ENCODE peak calls at places on chromosomes 12 and 14, in ten cellular contexts. V is H1, S is non-pigmented ciliary epithelial cell, H is activated T-cell treated with anti-CD3 and anti-CD28 coated beads for 1 hour, J is spleen, B is T-cell, W is D721Med, Z is activated B cell treated with CpG ODN at 0.5 μM for 24 hours, M is RPMI7951, D is cardiac muscle cell. I is an unnamed sample.

GRCh38 chr12:76777765-76778216 is 13.9 kb downstream of the ZDHHC17 start:
- DNase-seq in W (no peak), B (no peak), S (no peak), H (no peak), D (no peak), M (no peak), V (no peak), J (no peak), Z (no peak), I (no peak)

GRCh38 chr12:130427381-130427887 is 89.7 kb downstream of the PIWIL1 start:
- DNase-seq in D (no peak), V (peak), W (no peak), Z (no peak), H (no peak), J (peak), S (no peak), B (no peak), M (no peak), I (peak)

GRCh38 chr12:15701721-15702156 is 87.4 kb downstream of the EPS8 start:
- DNase-seq in H (no peak), Z (no peak), J (no peak), S (peak), M (no peak), B (no peak), D (peak), V (no peak), W (no peak), I (no peak)

GRCh38 chr14:39939023-39939422 is 506.8 kb upstream of the FBXO33 start:
- DNase-seq in S (no peak), M (no peak), V (no peak), H (no peak), D (no peak), B (no peak), W (no peak), Z (no peak), J (no peak), I (no peak)

GRCh38 chr12:53107122-53107521 is 3.8 kb downstream of the SOAT2 start:
- DNase-seq in H (no peak), B (no peak), Z (no peak), D (no peak), S (no peak), J (no peak), W (no peak), V (no peak), M (no peak), I (no peak)

GRCh38 chr14:98906123-98906995 is 365.6 kb downstream of the BCL11B start:
- DNase-seq in S (no peak), Z (no peak), J (no peak), V (no peak), B (no peak), M (peak), D (peak), W (no peak), H (no peak), I (no peak)

GRCh38 chr12:106195638-106196037 is 52.2 kb downstream of the CKAP4 start:
- DNase-seq in V (no peak), D (peak), M (peak), B (no peak), J (peak), Z (no peak), H (no peak), W (no peak), S (peak), I (no peak)

GRCh38 chr12:89350661-89351488 is 1.4 kb downstream of the DUSP6 start:
- DNase-seq in W (no peak), D (peak), Z (peak), J (peak), H (no peak), S (no peak), V (no peak), M (peak), B (no peak), I (no peak)

GRCh38 chr12:40033260-40033649 is 72.6 kb downstream of the SLC2A13 start:
- DNase-seq in V (no peak), S (no peak), M (no peak), H (no peak), B (no peak), D (no peak), J (no peak), W (no peak), Z (no peak), I (no peak)

GRCh38 chr12:6092784-6093722 is 31.4 kb downstream of the VWF start:
- DNase-seq in W (no peak), B (no peak), M (peak), J (peak), S (no peak), H (no peak), D (peak), Z (no peak), V (no peak), I (no peak)

GRCh38 chr12:116697305-116698130 is 40.4 kb downstream of the SPRING1 start:
- DNase-seq in B (no peak), Z (no peak), M (no peak), W (peak), D (peak), S (no peak), V (no peak), H (no peak), J (no peak), I (peak)

GRCh38 chr14:60724080-60724618 is at the start of gene SIX4:
- DNase-seq in J (no peak), H (no peak), S (no peak), W (no peak), M (peak), B (no peak), V (peak), D (peak), Z (no peak), I (peak)

GRCh38 chr12:111766608-111767361 is at the start of gene ALDH2:
- DNase-seq in D (peak), Z (peak), V (peak), J (peak), M (no peak), W (peak), S (no peak), B (no peak), H (peak), I (peak)

GRCh38 chr12:24066865-24067264 is 117.4 kb upstream of the SOX5 start:
- DNase-seq in W (no peak), J (no peak), V (no peak), Z (no peak), M (peak), H (no peak), B (no peak), S (peak), D (peak), I (no peak)

GRCh38 chr12:54166543-54167499 is 22.0 kb downstream of the SMUG1 start:
- DNase-seq in S (no peak), J (no peak), H (no peak), W (no peak), V (no peak), D (no peak), M (no peak), B (no peak), Z (no peak), I (no peak)

GRCh38 chr12:56151672-56152131 is 685 bp upstream of the MYL6B start:
- DNase-seq in W (no peak), H (peak), Z (peak), M (no peak), B (peak), D (no peak), V (peak), S (no peak), J (peak), I (peak)

GRCh38 chr12:2752676-2753371 is 41.9 kb upstream of the FKBP4 start:
- DNase-seq in B (peak), M (peak), Z (peak), S (peak), H (peak), J (peak), V (peak), D (peak), W (no peak), I (peak)

GRCh38 chr14:99354166-99354875 is 82.3 kb upstream of the BCL11B start:
- DNase-seq in J (no peak), H (no peak), S (no peak), M (no peak), V (no peak), W (no peak), B (no peak), D (no peak), Z (no peak), I (no peak)

GRCh38 chr12:24198070-24198469 is 248.6 kb upstream of the SOX5 start:
- DNase-seq in S (peak), B (no peak), V (no peak), H (no peak), Z (no peak), W (no peak), M (peak), J (no peak), D (no peak), I (no peak)

GRCh38 chr12:40313928-40314327 is 89.1 kb downstream of the LRRK2 start:
- DNase-seq in Z (no peak), W (no peak), M (no peak), V (no peak), D (no peak), H (no peak), S (no peak), J (no peak), B (no peak), I (no peak)